ENCODE peak calls at places on chromosomes 1 and 21, in four cellular contexts. Q, P, J and R are unnamed samples.

GRCh38 chr1:185696419-185697150 is 37.6 kb upstream of the HMCN1 start:
- DNase-seq in Q (no peak), P (no peak), J (no peak), R (no peak)

GRCh38 chr1:34199927-34200326 is 23.2 kb downstream of the C1orf94 start:
- DNase-seq in Q (peak), P (no peak), J (no peak), R (no peak)

GRCh38 chr1:147625274-147625986 is 44.9 kb downstream of the ACP6 start:
- DNase-seq in Q (no peak), P (no peak), J (no peak), R (no peak)

GRCh38 chr1:19926296-19927129 is 3.1 kb upstream of the PLA2G2E start:
- DNase-seq in Q (peak), P (no peak), J (no peak), R (no peak)

GRCh38 chr1:11753555-11754208 is 8.3 kb upstream of the C1orf167 start:
- DNase-seq in Q (no peak), P (no peak), J (no peak), R (no peak)

GRCh38 chr1:192709544-192709943 is 73.6 kb downstream of the RGS13 start:
- DNase-seq in Q (peak), P (no peak), J (no peak), R (no peak)

GRCh38 chr21:44926364-44927101 is 5.8 kb upstream of the ITGB2 start:
- DNase-seq in Q (no peak), P (no peak), J (no peak), R (no peak)

GRCh38 chr1:205700865-205701401 is 20.6 kb upstream of the SLC45A3 start:
- DNase-seq in Q (no peak), P (peak), J (no peak), R (no peak)

GRCh38 chr1:2985121-2985561 is 36.1 kb upstream of the ACTRT2 start:
- DNase-seq in Q (no peak), P (no peak), J (no peak), R (no peak)

GRCh38 chr1:225962440-225962975 is 21.5 kb upstream of the LEFTY2 start:
- DNase-seq in Q (peak), P (peak), J (no peak), R (peak)

GRCh38 chr1:160066829-160067720 is 2.9 kb downstream of the KCNJ10 start:
- DNase-seq in Q (no peak), P (no peak), J (no peak), R (no peak)

GRCh38 chr1:116990612-116991151 is 10.9 kb upstream of the CD101 start:
- DNase-seq in Q (no peak), P (no peak), J (no peak), R (no peak)

GRCh38 chr1:8985915-8986813 is 40.1 kb downstream of the SLC2A7 start:
- DNase-seq in Q (peak), P (no peak), J (peak), R (no peak)

GRCh38 chr1:183227382-183227781 is 41.3 kb downstream of the LAMC2 start:
- DNase-seq in Q (no peak), P (no peak), J (no peak), R (no peak)

GRCh38 chr1:229597877-229598276 is 28.0 kb downstream of the TAF5L start:
- DNase-seq in Q (no peak), P (no peak), J (no peak), R (no peak)

GRCh38 chr1:84253891-84254290 is 47.6 kb upstream of the SAMD13 start:
- DNase-seq in Q (peak), P (no peak), J (peak), R (no peak)

GRCh38 chr1:212132040-212132439 is 96.5 kb downstream of the DTL start:
- DNase-seq in Q (no peak), P (no peak), J (no peak), R (no peak)

GRCh38 chr21:31656199-31657095 is 3.0 kb upstream of the SOD1 start:
- DNase-seq in Q (no peak), P (no peak), J (no peak), R (no peak)

GRCh38 chr1:11970441-11971185 is 9.6 kb upstream of the MFN2 start:
- DNase-seq in Q (no peak), P (no peak), J (no peak), R (no peak)

GRCh38 chr1:91603409-91603808 is 102.8 kb downstream of the CDC7 start:
- DNase-seq in Q (no peak), P (no peak), J (no peak), R (no peak)

GRCh38 chr21:34994646-34995631 is 54.2 kb downstream of the RUNX1 start:
- DNase-seq in Q (no peak), P (no peak), J (no peak), R (no peak)

GRCh38 chr21:36087362-36088138 is 17.7 kb downstream of the CBR1 start:
- DNase-seq in Q (no peak), P (no peak), J (no peak), R (no peak)

GRCh38 chr1:61101461-61102440 is 19.4 kb downstream of the NFIA start:
- DNase-seq in Q (no peak), P (no peak), J (no peak), R (no peak)

GRCh38 chr1:28190996-28191645 is 14.6 kb upstream of the PTAFR start:
- DNase-seq in Q (no peak), P (peak), J (no peak), R (no peak)

GRCh38 chr1:76759950-76760349 is 107.3 kb upstream of the ST6GALNAC5 start:
- DNase-seq in Q (peak), P (no peak), J (no peak), R (no peak)

GRCh38 chr1:231161711-231162299 is at the start of gene TRIM67:
- DNase-seq in Q (no peak), P (peak), J (no peak), R (no peak)

GRCh38 chr1:48966583-48966982 is 189.9 kb upstream of the BEND5 start:
- DNase-seq in Q (no peak), P (no peak), J (no peak), R (no peak)

GRCh38 chr1:43822040-43822439 is 111.6 kb upstream of the ARTN start:
- DNase-seq in Q (no peak), P (no peak), J (peak), R (no peak)

GRCh38 chr21:45570826-45571601 is 28.8 kb upstream of the SLC19A1 start:
- DNase-seq in Q (no peak), P (no peak), J (no peak), R (no peak)

GRCh38 chr1:62962794-62963776 is 179.2 kb downstream of the ATG4C start:
- DNase-seq in Q (peak), P (peak), J (no peak), R (peak)

GRCh38 chr1:63199666-63200065 is 122.7 kb upstream of the FOXD3 start:
- DNase-seq in Q (no peak), P (no peak), J (no peak), R (no peak)

DNA sequence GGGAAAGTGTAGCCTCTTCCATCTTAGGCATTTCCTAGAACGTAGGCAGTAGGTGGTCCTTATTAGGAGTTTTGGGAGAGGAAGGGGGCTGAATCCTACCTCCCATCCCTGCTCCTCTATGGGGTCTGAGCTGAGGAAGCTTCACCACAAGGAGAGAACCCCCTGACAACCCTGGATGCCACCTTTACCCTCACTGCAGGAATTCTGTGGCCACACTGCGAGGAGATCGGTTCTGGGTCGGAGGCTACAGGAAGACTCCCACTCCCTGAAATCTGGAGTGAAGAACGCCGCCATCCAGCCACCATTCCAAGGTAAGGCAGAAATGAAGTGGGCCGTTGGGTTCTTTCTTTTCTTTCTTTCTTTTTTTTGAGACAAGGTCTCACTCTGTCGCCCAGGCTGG is 1.5 kb downstream of the MX1 start:
- DNase-seq in Q (no peak), P (no peak), J (no peak), R (no peak)
- TF ChIP-seq CTCF in Q (no peak), P (no peak), J (no peak), R (no peak)

GRCh38 chr1:223709598-223709997 is 2.7 kb upstream of the CAPN2 start:
- DNase-seq in Q (no peak), P (no peak), J (no peak), R (no peak)
- TF ChIP-seq CTCF in Q (no peak), P (no peak), J (peak), R (peak)

GRCh38 chr1:31715097-31715872 is 11.5 kb upstream of the COL16A1 start:
- DNase-seq in Q (peak), P (peak), J (peak), R (peak)

GRCh38 chr1:31714442-31715096 is 10.8 kb upstream of the COL16A1 start:
- DNase-seq in Q (no peak), P (peak), J (no peak), R (peak)

GRCh38 chr1:31718519-31718918 is 14.7 kb upstream of the COL16A1 start:
- DNase-seq in Q (no peak), P (no peak), J (no peak), R (no peak)

GRCh38 chr1:31717341-31717740 is 13.5 kb upstream of the COL16A1 start:
- DNase-seq in Q (no peak), P (no peak), J (no peak), R (no peak)

DNA sequence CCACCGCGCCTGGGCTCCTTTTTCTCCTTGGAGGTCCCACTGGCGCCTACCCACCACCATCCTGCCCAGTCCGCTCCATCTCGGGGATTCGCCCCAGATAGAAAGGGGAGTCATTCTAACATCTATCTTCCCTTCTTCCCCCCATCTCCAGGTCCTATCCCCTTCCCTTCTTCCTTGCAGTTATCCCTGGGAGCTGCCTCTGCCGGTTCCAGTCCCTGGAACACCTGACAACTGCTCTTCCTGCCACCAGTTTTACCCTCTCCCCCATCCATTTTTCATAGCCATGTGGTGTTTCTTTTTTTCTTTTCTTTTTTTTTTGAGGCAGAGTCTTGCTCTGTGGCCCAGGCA is 12.0 kb upstream of the COL16A1 start:
- DNase-seq in Q (no peak), P (no peak), J (no peak), R (no peak)
- TF ChIP-seq CTCF in Q (no peak), P (no peak), J (no peak), R (no peak)

GRCh38 chr1:180502361-180503273 is at the start of gene ACBD6:
- DNase-seq in Q (peak), P (peak), J (no peak), R (peak)
- TF ChIP-seq CTCF in Q (no peak), P (no peak), J (peak), R (peak)

GRCh38 chr1:172041689-172042088 is 200.4 kb downstream of the DNM3 start:
- DNase-seq in Q (no peak), P (no peak), J (no peak), R (no peak)
- TF ChIP-seq CTCF in Q (no peak), P (no peak), J (peak), R (peak)

GRCh38 chr21:43720539-43721224 is 1.8 kb downstream of the PDXK start:
- DNase-seq in Q (no peak), P (no peak), J (no peak), R (no peak)

GRCh38 chr21:43717967-43718871 is 710 bp upstream of the PDXK start:
- DNase-seq in Q (no peak), P (no peak), J (no peak), R (no peak)

GRCh38 chr21:43719748-43720538 is 1.0 kb downstream of the PDXK start:
- DNase-seq in Q (no peak), P (no peak), J (no peak), R (no peak)

GRCh38 chr21:43717166-43717853 is 1.6 kb upstream of the PDXK start:
- DNase-seq in Q (no peak), P (no peak), J (no peak), R (no peak)

GRCh38 chr21:43718872-43719747 is at the start of gene PDXK:
- DNase-seq in Q (peak), P (peak), J (no peak), R (peak)
- TF ChIP-seq CTCF in Q (no peak), P (no peak), J (no peak), R (peak)

GRCh38 chr1:36096500-36097412 is 8.1 kb downstream of the ADPRS start:
- DNase-seq in Q (peak), P (no peak), J (no peak), R (no peak)
- TF ChIP-seq CTCF in Q (no peak), P (no peak), J (peak), R (peak)

GRCh38 chr1:26094076-26094669 is 17.5 kb upstream of the PDIK1L start:
- DNase-seq in Q (no peak), P (no peak), J (no peak), R (peak)

GRCh38 chr1:26092422-26092821 is 19.2 kb upstream of the PDIK1L start:
- DNase-seq in Q (no peak), P (no peak), J (no peak), R (no peak)

GRCh38 chr1:26097696-26098095 is 13.9 kb upstream of the PDIK1L start:
- DNase-seq in Q (no peak), P (no peak), J (no peak), R (no peak)

GRCh38 chr1:26096471-26096870 is 15.2 kb upstream of the PDIK1L start:
- DNase-seq in Q (no peak), P (no peak), J (no peak), R (no peak)

DNA sequence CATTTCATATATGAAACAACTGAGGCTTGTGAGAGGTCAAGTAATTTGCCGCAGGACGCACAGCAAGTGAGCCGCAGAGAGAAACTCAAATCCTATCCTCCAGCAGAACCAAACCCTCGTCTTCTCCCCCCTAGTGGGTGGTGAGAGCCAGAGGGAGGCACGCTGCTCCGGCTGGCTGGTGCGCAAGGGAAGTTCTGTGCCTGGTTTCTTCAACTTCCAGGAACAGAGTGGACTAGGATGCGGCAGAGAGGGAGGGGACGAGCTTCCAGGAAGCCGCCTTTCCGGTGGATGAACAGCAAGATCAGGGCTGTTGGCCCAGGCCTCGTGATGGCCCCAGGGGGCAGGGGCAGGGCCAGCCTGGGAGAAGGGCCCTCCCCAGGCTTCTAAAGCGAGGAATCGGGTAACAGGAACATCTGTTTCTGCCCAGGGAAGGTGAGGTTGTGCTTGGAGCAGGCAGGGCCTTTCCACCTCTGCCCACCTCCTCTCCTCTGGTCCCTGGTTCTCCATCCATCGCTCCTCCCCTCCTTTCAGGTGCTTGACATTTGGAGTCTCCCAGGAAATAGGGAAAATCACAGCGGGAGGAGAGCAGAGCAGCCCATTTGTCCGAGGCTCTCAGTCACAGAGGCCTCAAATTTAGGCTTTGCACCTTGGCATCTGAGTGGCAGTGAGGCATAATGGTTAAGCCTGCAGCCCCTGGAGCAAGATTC is 16.8 kb upstream of the PDIK1L start:
- DNase-seq in Q (no peak), P (peak), J (no peak), R (no peak)
- TF ChIP-seq CTCF in Q (no peak), P (no peak), J (peak), R (peak)